ENCODE peak calls at places on chromosomes 7 and 10, in five cellular contexts. Q is IMR-90, U is H9, D is neuronal stem cell, V is H1. A is an unnamed sample. For H3K9me3, the result is how much of the 10 kb centered on the place peaks cover.

GRCh38 chr7:159027803-159028455 is 116.7 kb downstream of the VIPR2 start:
- DNase-seq in U (peak), D (no peak), Q (no peak), V (no peak), A (no peak)

GRCh38 chr10:133241501-133242205 is 4.0 kb downstream of the VENTX start:
- DNase-seq in D (no peak), V (no peak), U (no peak), Q (no peak), A (no peak)

GRCh38 chr10:112768121-112768520 is 181.9 kb upstream of the TCF7L2 start:
- DNase-seq in V (no peak), Q (no peak), U (no peak), D (no peak), A (no peak)

GRCh38 chr10:50506861-50507573 is 116.7 kb downstream of the SGMS1 start:
- DNase-seq in D (peak), V (no peak), Q (no peak), U (no peak), A (no peak)

GRCh38 chr7:2701832-2702593 is 14.0 kb downstream of the AMZ1 start:
- DNase-seq in V (no peak), U (no peak), D (no peak), Q (peak), A (no peak)

GRCh38 chr10:98446656-98447221 is at the start of gene HPS1:
- DNase-seq in V (peak), D (peak), U (peak), Q (peak), A (peak)

GRCh38 chr10:106897631-106898161 is 266.8 kb downstream of the SORCS1 start:
- DNase-seq in D (no peak), V (no peak), U (no peak), Q (no peak), A (no peak)

GRCh38 chr7:24115661-24116060 is 168.3 kb upstream of the NPY start:
- DNase-seq in Q (no peak), U (no peak), V (no peak), D (no peak), A (peak)

GRCh38 chr7:140033779-140034363 is 28.9 kb downstream of the PARP12 start:
- DNase-seq in Q (peak), V (no peak), D (no peak), U (no peak), A (no peak)

GRCh38 chr10:123945506-123945905 is 53.9 kb upstream of the CPXM2 start:
- DNase-seq in Q (peak), V (no peak), U (peak), D (no peak), A (peak)

GRCh38 chr7:111104710-111105109 is 13.8 kb downstream of the LRRN3 start:
- DNase-seq in D (no peak), V (no peak), Q (no peak), U (no peak), A (no peak)

GRCh38 chr7:65301007-65301406 is 72.6 kb upstream of the ZNF92 start:
- DNase-seq in D (no peak), Q (no peak), V (no peak), U (no peak), A (no peak)

GRCh38 chr7:52639981-52640380 is 395.5 kb upstream of the POM121L12 start:
- DNase-seq in U (no peak), V (no peak), D (no peak), Q (no peak), A (no peak)

GRCh38 chr10:36141786-36142560 is 499.9 kb upstream of the FZD8 start:
- DNase-seq in U (no peak), D (no peak), Q (no peak), V (no peak), A (peak)

GRCh38 chr10:3981300-3981699 is 196.3 kb upstream of the KLF6 start:
- DNase-seq in U (no peak), Q (no peak), V (no peak), D (peak), A (no peak)

GRCh38 chr10:20708305-20708704 is 188.8 kb downstream of the NEBL start:
- DNase-seq in U (no peak), V (no peak), Q (no peak), D (no peak), A (no peak)

GRCh38 chr10:20714518-20714917 is 182.6 kb downstream of the NEBL start:
- DNase-seq in V (no peak), Q (no peak), D (no peak), U (no peak), A (no peak)

GRCh38 chr10:20713420-20713819 is 183.7 kb downstream of the NEBL start:
- DNase-seq in U (no peak), Q (no peak), D (no peak), V (no peak), A (no peak)

GRCh38 chr10:20712766-20713165 is 184.3 kb downstream of the NEBL start:
- DNase-seq in D (no peak), U (no peak), V (no peak), Q (no peak), A (no peak)

DNA sequence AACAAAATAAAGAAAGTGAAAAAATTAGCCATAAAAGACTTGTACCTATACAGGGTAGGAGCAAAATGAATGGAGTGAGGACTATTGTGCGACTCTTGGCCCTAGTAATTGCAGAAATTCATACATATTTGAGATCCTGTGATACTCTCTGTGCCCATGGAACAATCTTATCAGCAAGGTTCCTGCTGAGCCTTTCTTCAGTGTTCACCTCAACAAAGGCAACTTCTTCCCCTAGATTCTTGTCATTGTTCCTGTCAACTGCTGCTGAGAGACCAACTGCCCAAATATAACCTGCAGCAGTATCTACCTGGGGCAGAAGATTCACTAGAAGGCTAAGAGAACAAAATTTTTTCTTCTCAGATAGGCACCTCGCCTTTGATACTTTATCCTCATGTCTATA is 187.4 kb downstream of the NEBL start:
- DNase-seq in U (no peak), V (no peak), Q (no peak), D (no peak), A (no peak)
- H3K9me3 ChIP-seq in U (under half), V (under half), Q (under half), D (under half), A (under half)

DNA sequence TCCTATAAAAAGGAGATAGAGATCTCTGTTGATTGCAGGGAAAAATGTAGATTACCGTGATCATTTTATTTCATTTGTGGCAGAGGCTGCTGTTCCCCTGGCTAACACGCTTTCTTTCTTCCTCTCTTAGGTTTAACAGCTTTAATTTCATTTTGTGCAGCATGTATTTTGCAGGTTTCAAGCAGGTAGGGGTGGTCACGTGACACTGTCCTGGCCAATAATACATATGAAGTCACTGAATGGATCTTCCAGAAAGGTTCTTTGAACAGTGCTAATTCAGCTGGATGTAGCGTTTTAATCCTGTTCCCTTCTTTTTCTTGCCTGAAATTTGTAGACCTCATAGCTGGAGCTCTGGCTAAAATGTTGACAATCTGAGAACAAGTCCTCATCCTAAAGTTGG is 3.6 kb upstream of the EPHB6 start:
- DNase-seq in U (no peak), D (no peak), V (no peak), Q (no peak), A (no peak)
- H2BK5ac ChIP-seq in U (no peak), D (no peak), V (no peak), Q (no peak), A (no peak)

DNA sequence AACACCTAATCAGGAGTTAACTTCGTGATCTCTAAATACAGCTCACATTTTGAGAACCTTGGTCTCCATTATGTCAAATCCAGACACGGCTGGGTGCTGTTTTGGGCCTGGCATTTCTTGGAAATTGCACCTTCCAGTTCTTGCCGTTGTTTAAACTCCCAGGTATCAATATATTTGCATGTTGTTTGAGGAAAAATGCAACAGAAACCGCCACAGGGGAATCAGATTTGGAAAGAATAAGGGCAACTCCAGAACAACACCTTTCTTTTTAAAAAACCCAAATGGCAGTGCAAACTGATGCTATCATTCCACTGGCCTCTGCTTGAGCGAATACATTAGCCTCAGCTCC is 162.0 kb downstream of the FGFR2 start:
- DNase-seq in U (no peak), Q (no peak), V (no peak), D (no peak), A (no peak)
- H2AK5ac ChIP-seq in U (no peak), Q (no peak), V (no peak), D (no peak), A (no peak)

DNA sequence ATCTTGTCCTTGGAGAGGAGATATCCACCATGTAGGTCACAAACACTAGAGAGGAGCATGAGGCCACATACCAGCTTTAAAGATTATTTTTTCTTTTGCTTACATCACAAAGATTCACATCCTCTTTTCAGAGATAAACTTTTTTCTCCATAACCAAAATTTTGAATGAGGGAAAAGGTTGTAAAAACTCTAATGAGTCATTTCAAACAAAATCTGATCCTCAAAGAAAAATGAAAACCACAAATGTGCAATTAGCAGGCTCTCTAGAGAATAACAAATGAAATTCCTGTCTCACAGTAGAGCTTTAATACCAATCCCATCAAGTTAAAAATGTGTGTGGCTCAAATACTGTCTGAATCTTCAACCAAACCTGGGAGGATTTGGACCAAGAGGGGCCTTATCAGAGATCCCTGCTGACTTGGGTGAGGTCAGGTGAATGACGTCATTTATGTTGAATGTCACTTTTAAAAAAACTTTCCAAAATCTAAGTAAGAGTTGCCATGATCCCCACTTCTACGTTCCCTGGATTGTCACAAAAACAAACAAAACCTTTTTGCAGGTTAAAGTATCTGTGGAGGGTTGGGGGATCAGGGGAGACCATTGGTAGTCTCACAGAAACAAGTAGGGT is 261.5 kb upstream of the NPSR1 start:
- DNase-seq in D (no peak), U (no peak), V (no peak), Q (no peak), A (no peak)
- H3K9me3 ChIP-seq in D (under half), U (under half), V (under half), Q (under half), A (under half)

DNA sequence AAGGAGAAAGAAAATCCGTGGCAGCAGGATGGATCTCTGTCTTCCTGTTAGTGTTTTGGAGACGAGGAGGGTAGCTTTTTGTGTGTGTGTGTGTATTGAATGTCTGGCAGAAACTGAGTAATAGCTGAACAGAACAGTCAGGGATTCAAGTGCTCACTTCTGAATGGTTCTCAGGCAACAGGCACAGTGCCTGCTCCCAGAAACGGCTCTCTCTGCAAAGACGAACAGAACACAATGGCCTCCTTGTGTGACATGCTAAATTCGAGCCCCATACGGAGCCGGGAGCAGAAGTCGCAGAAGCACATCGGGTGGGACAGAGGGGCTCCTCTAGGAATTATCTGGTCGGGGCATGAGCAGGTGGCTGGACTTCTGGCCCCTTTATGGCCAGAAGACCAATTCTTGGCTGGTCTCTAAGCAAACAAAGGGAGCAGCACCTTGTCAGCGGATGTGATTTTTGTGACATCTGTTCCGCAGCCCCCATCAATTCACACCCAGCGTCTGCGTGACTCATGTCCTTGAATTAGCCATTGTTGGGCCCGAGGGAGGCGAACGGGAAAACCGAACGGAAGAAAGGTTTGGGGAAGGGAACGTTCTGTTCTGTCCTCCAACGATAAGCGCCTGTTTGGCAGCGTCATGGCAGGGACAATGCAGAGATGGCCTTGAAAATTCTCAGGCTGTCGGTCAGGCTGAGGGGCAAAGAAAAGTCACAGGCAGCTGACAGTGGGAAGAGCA is 47.3 kb upstream of the NPTX2 start:
- DNase-seq in V (no peak), U (no peak), D (no peak), Q (no peak), A (no peak)
- H2BK5ac ChIP-seq in V (no peak), U (no peak), D (no peak), Q (no peak), A (no peak)

DNA sequence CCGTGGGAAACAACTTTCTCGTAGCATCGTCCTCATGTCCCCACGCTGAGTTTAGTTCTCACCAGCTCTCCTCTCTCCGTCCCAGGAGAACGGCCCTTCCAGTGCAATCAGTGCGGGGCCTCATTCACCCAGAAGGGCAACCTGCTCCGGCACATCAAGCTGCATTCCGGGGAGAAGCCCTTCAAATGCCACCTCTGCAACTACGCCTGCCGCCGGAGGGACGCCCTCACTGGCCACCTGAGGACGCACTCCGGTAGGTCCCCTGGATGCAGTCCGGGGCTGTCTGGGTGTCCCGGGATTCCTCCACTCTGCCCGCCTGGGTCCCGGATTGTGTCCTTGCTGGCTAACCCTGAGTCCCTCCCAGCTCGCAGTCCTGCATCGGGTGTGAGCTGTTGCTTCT is 67.7 kb downstream of the FIGNL1 start:
- DNase-seq in Q (no peak), V (no peak), U (peak), D (no peak), A (no peak)
- H2AK5ac ChIP-seq in Q (no peak), V (peak), U (no peak), D (peak), A (no peak)

GRCh38 chr10:15478429-15478828 is 107.3 kb upstream of the FAM171A1 start:
- DNase-seq in U (peak), D (no peak), V (no peak), Q (no peak), A (no peak)
- H3K9me3 ChIP-seq in U (under half), D (under half), V (under half), Q (under half), A (under half)

DNA sequence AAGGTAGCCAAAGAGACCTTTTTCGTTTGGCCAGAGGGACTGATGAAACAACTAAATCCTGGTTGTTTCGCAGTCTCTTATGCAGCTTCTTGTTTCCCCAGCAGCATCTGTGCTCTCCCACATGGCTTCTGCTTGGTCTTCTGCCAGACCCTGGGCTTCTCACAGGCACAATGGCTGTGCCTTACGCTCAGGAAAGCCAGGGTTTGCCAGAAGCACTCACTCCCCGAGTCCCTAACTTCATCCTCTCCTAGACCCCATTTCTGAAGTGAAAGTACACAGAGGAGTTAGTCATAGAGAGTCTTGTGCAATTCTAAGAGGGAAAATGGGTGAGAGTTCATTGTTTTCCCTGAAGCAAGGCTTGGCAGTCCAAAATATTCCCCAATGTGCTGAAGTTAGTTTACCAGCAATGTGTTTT is 121.7 kb downstream of the EVX1 start:
- DNase-seq in Q (peak), V (no peak), D (no peak), U (no peak), A (peak)
- H2BK5ac ChIP-seq in Q (no peak), V (no peak), D (no peak), U (no peak), A (no peak)

DNA sequence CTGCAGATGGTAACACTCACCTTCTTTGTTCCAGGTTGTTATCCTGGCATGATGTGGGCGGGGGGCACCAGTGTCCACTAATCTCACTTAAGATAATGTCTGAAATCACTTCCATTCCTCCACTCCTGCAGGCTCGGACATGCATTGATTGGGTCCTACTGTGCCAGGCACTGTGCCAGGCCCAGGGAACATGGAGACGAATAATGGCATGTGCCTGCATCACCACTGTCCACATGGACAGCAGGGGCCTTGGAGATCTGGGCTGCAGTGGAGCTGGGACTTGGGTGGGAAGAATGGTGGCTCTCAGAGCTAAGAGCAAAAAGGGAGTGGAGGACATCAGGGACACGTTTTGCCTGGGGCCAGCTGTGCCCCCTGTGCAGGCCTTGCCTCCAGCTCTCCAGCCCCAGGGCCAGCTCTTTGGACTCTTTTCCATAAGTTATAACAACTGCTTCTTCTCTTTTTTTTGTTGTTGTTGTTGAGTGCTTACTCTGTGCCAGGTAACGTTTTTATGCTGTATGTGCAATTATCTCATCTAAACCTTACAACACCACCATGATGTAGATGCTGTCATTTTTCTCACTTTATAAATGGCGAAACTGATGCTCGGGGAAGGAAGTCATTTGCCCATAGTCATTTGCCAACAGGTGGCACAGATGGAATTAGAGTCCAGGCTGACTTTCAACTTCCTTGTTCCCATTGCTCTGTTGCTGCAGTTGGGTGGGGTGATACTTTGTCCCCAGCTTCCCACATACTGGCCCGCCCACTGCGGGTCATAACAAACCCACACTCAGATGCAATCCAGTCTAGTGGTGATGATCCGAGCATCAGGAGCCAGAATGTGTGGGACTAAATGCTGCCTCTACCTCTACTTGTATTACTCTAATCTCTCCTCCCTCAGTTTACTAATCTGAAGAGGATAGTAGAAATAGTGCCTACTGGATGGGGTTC is 19.1 kb downstream of the PLPP4 start:
- DNase-seq in Q (no peak), D (no peak), U (no peak), V (peak), A (no peak)
- H2AK5ac ChIP-seq in Q (no peak), D (no peak), U (no peak), V (no peak), A (no peak)

A was measured in mesenchymal stem cell.